ENCODE peak calls at places on chromosomes 6 and 20, in nine cellular contexts. Z, C, P, S, E, R, I, O and Y are unnamed samples.

GRCh38 chr6:32973144-32973854 is 4.9 kb downstream of the BRD2 start:
- DNase-seq in Z (peak), C (no peak), P (peak), S (peak), E (no peak), R (no peak), I (no peak), O (no peak), Y (no peak)

GRCh38 chr20:38373898-38374297 is 27.6 kb downstream of the LBP start:
- DNase-seq in Z (no peak), C (no peak), P (no peak), S (no peak), E (no peak), R (no peak), I (no peak), O (no peak), Y (no peak)

GRCh38 chr6:135126034-135126433 is 55.1 kb upstream of the MYB start:
- DNase-seq in Z (no peak), C (no peak), P (no peak), S (no peak), E (no peak), R (no peak), I (no peak), O (no peak), Y (no peak)

GRCh38 chr6:30626484-30627366 is at the start of gene ATAT1:
- DNase-seq in Z (peak), C (peak), P (peak), S (peak), E (peak), R (peak), I (peak), O (peak), Y (peak)

GRCh38 chr6:46491789-46492547 is 719 bp upstream of the RCAN2 start:
- DNase-seq in Z (peak), C (peak), P (no peak), S (no peak), E (no peak), R (peak), I (peak), O (peak), Y (peak)

GRCh38 chr20:64115171-64115911 is 8.0 kb upstream of the NPBWR2 start:
- DNase-seq in Z (no peak), C (peak), P (no peak), S (no peak), E (no peak), R (no peak), I (no peak), O (no peak), Y (no peak)

GRCh38 chr6:167056370-167056769 is 57.2 kb downstream of the CEP43 start:
- DNase-seq in Z (no peak), C (no peak), P (peak), S (peak), E (peak), R (no peak), I (peak), O (peak), Y (no peak)

GRCh38 chr6:167704396-167704801 is 122.3 kb upstream of the AFDN start:
- DNase-seq in Z (no peak), C (no peak), P (no peak), S (no peak), E (no peak), R (no peak), I (no peak), O (no peak), Y (no peak)

GRCh38 chr6:24522090-24522820 is 27.5 kb downstream of the ALDH5A1 start:
- DNase-seq in Z (no peak), C (no peak), P (peak), S (no peak), E (no peak), R (no peak), I (peak), O (peak), Y (no peak)

GRCh38 chr6:148520109-148520841 is 177.6 kb downstream of the SASH1 start:
- DNase-seq in Z (no peak), C (no peak), P (no peak), S (no peak), E (no peak), R (no peak), I (no peak), O (peak), Y (no peak)

GRCh38 chr20:31849306-31849930 is 4.0 kb upstream of the FOXS1 start:
- DNase-seq in Z (no peak), C (peak), P (no peak), S (no peak), E (no peak), R (no peak), I (no peak), O (no peak), Y (no peak)

GRCh38 chr6:14732845-14733757 is 512.8 kb upstream of the JARID2 start:
- DNase-seq in Z (no peak), C (no peak), P (peak), S (peak), E (peak), R (no peak), I (no peak), O (no peak), Y (no peak)

GRCh38 chr6:36577298-36577697 is 16.9 kb upstream of the SRSF3 start:
- DNase-seq in Z (no peak), C (no peak), P (peak), S (peak), E (peak), R (no peak), I (no peak), O (no peak), Y (no peak)

GRCh38 chr6:104381907-104382306 is 477.8 kb downstream of the HACE1 start:
- DNase-seq in Z (no peak), C (no peak), P (no peak), S (no peak), E (no peak), R (no peak), I (no peak), O (no peak), Y (no peak)

GRCh38 chr20:57251344-57251743 is 15.1 kb downstream of the BMP7 start:
- DNase-seq in Z (no peak), C (no peak), P (no peak), S (no peak), E (no peak), R (no peak), I (no peak), O (no peak), Y (no peak)

GRCh38 chr20:51563597-51564332 is 21.2 kb upstream of the NFATC2 start:
- DNase-seq in Z (peak), C (no peak), P (peak), S (peak), E (peak), R (peak), I (no peak), O (no peak), Y (no peak)

GRCh38 chr6:116210750-116211425 is 43.0 kb downstream of the TSPYL4 start:
- DNase-seq in Z (no peak), C (no peak), P (peak), S (no peak), E (peak), R (peak), I (no peak), O (no peak), Y (no peak)

GRCh38 chr6:160992323-160993314 is 1.1 kb downstream of the MAP3K4 start:
- DNase-seq in Z (peak), C (no peak), P (peak), S (peak), E (peak), R (no peak), I (peak), O (peak), Y (no peak)

GRCh38 chr20:3436864-3437574 is 29.6 kb upstream of the DNAAF9 start:
- DNase-seq in Z (no peak), C (no peak), P (no peak), S (no peak), E (no peak), R (no peak), I (no peak), O (no peak), Y (no peak)

GRCh38 chr6:55980627-55981211 is 105.3 kb upstream of the BMP5 start:
- DNase-seq in Z (peak), C (no peak), P (peak), S (peak), E (peak), R (no peak), I (no peak), O (peak), Y (no peak)

GRCh38 chr6:42281570-42281969 is 63.9 kb upstream of the MRPS10 start:
- DNase-seq in Z (no peak), C (no peak), P (no peak), S (no peak), E (no peak), R (no peak), I (peak), O (no peak), Y (no peak)

GRCh38 chr6:122833229-122833556 is 44.1 kb downstream of the SMPDL3A start:
- DNase-seq in Z (no peak), C (no peak), P (no peak), S (no peak), E (peak), R (no peak), I (no peak), O (no peak), Y (peak)

GRCh38 chr6:161272600-161273355 is 1.1 kb downstream of the AGPAT4 start:
- DNase-seq in Z (peak), C (no peak), P (peak), S (peak), E (peak), R (no peak), I (no peak), O (no peak), Y (no peak)

GRCh38 chr6:114862809-114863208 is 520.0 kb upstream of the HS3ST5 start:
- DNase-seq in Z (no peak), C (no peak), P (no peak), S (no peak), E (peak), R (no peak), I (no peak), O (no peak), Y (no peak)

GRCh38 chr6:167141667-167142432 is 15.9 kb downstream of the GPR31 start:
- DNase-seq in Z (peak), C (no peak), P (peak), S (peak), E (peak), R (peak), I (peak), O (peak), Y (peak)

GRCh38 chr6:42113929-42114636 is 28.3 kb downstream of the C6orf132 start:
- DNase-seq in Z (no peak), C (no peak), P (no peak), S (peak), E (peak), R (no peak), I (no peak), O (no peak), Y (no peak)

GRCh38 chr6:129955584-129955983 is 62.8 kb upstream of the L3MBTL3 start:
- DNase-seq in Z (no peak), C (no peak), P (no peak), S (no peak), E (no peak), R (no peak), I (no peak), O (no peak), Y (no peak)

GRCh38 chr6:24849713-24850112 is 51.0 kb upstream of the ARMH2 start:
- DNase-seq in Z (no peak), C (no peak), P (no peak), S (no peak), E (no peak), R (no peak), I (no peak), O (no peak), Y (no peak)

GRCh38 chr6:1856381-1856780 is 246.7 kb downstream of the FOXC1 start:
- DNase-seq in Z (no peak), C (no peak), P (peak), S (peak), E (peak), R (no peak), I (no peak), O (peak), Y (no peak)

GRCh38 chr6:141482773-141483172 is 650.0 kb upstream of the GJE1 start:
- DNase-seq in Z (no peak), C (no peak), P (peak), S (peak), E (no peak), R (no peak), I (no peak), O (no peak), Y (no peak)

GRCh38 chr20:52180167-52180840 is 11.3 kb downstream of the ZFP64 start:
- DNase-seq in Z (no peak), C (no peak), P (no peak), S (no peak), E (no peak), R (no peak), I (no peak), O (no peak), Y (no peak)

GRCh38 chr6:57087916-57088315 is 2.1 kb upstream of the ZNF451 start:
- DNase-seq in Z (no peak), C (no peak), P (no peak), S (no peak), E (no peak), R (no peak), I (peak), O (no peak), Y (no peak)

DNA sequence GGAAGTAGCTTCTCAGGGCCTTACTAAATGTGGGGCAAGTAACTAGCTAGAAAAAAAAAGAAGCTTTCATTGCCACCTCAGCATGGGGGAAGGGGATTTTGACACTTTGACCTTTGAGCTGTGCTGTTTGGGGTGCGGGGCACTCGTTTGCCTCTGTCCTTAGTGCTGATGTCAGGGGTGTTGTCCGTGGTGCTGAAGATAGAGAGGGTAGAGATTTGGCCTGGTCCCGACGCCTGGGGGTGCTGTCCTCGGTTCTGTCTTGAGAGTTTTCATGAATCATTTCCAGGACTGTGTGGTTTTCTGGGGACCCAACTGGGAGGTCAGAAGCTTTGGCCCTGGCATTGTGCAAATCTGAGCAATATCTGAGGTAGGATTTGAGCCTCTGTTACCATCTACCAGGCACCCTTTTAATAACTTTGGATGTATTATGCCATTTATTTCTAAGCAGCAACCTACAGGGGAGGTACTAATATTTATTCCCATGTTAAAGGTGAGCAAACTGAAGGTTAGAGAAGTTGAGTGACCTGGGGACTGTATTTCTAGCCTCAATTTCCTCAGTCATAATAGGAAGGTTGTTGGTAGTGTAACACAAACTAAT is 78.0 kb downstream of the DLGAP4 start:
- DNase-seq in Z (peak), C (no peak), P (peak), S (peak), E (peak), R (no peak), I (peak), O (peak), Y (no peak)
- TF ChIP-seq CTCF in Z (no peak), C (no peak), P (peak), S (peak), E (no peak), R (no peak), I (no peak), O (no peak), Y (no peak)

GRCh38 chr20:957544-957943 is 41.4 kb upstream of the ANGPT4 start:
- DNase-seq in Z (no peak), C (no peak), P (peak), S (no peak), E (no peak), R (no peak), I (no peak), O (no peak), Y (no peak)
- TF ChIP-seq CTCF in Z (no peak), C (no peak), P (peak), S (no peak), E (no peak), R (no peak), I (no peak), O (no peak), Y (no peak)

GRCh38 chr6:75757295-75757694 is 8.3 kb downstream of the MYO6 start:
- DNase-seq in Z (no peak), C (no peak), P (no peak), S (no peak), E (no peak), R (no peak), I (no peak), O (no peak), Y (no peak)
- TF ChIP-seq CTCF in Z (no peak), C (no peak), P (no peak), S (no peak), E (no peak), R (no peak), I (no peak), O (no peak), Y (no peak)

GRCh38 chr6:170057961-170058877 is 232.7 kb downstream of the DLL1 start:
- DNase-seq in Z (no peak), C (no peak), P (no peak), S (no peak), E (no peak), R (no peak), I (no peak), O (no peak), Y (no peak)
- TF ChIP-seq CTCF in Z (no peak), C (no peak), P (no peak), S (no peak), E (no peak), R (no peak), I (no peak), O (no peak), Y (no peak)

GRCh38 chr20:53321596-53321995 is 272.0 kb downstream of the ZNF217 start:
- DNase-seq in Z (no peak), C (no peak), P (no peak), S (no peak), E (no peak), R (no peak), I (no peak), O (no peak), Y (no peak)
- TF ChIP-seq CTCF in Z (no peak), C (no peak), P (no peak), S (no peak), E (no peak), R (no peak), I (no peak), O (no peak), Y (no peak)

DNA sequence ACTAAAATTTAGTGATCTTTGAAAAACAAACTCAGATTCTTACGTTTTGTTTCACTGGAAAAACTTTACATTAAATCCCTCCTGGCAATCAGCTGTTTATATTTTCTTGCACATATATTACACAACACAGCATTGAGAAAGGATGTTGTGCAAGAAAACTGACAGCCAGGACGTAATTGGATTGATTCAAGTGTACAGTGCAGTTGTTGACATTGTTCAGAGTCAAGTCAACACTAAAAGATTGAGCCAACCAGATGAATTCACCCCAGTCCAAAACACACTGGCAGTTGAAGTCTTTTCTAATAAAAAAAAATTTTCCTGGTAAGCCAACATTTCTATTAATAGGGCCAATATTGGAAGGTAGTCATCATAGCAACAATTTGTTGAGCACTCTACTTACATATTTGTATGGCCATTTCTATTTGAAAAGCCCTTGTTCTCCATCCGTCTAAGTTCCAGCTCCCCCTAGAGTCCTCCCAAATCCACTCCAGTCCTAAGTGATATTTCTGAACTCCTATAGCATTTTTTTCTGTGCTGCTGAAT is 20.9 kb upstream of the VNN1 start:
- DNase-seq in Z (no peak), C (no peak), P (peak), S (peak), E (no peak), R (no peak), I (peak), O (no peak), Y (no peak)
- TF ChIP-seq CTCF in Z (no peak), C (no peak), P (peak), S (peak), E (peak), R (no peak), I (no peak), O (no peak), Y (no peak)